ENCODE peak calls at places on chromosomes 1 and 21, in ten cellular contexts. A, V, G, X, N, S, D, L, P and W are unnamed samples.

GRCh38 chr1:155466996-155467395 is 95.6 kb downstream of the ASH1L start:
- DNase-seq in A (peak), L (no peak), N (no peak), X (no peak), D (no peak), V (peak), S (no peak), G (no peak), P (peak), W (no peak)

GRCh38 chr1:11537854-11538591 is 59.1 kb downstream of the DISP3 start:
- DNase-seq in N (no peak), X (no peak), D (no peak), L (no peak), V (no peak), S (no peak), P (no peak), A (no peak), G (no peak), W (no peak)

GRCh38 chr1:226482975-226483660 is 65.4 kb upstream of the STUM start:
- DNase-seq in L (no peak), N (no peak), P (peak), V (no peak), S (no peak), X (no peak), G (no peak), D (no peak), A (no peak), W (no peak)

GRCh38 chr1:153355445-153356071 is 2.1 kb upstream of the S100A9 start:
- DNase-seq in P (peak), L (no peak), V (peak), S (peak), D (no peak), N (peak), X (peak), A (peak), G (no peak), W (no peak)

GRCh38 chr1:50427818-50428779 is 4.9 kb upstream of the DMRTA2 start:
- DNase-seq in D (peak), G (no peak), N (no peak), V (no peak), A (no peak), P (no peak), L (no peak), X (no peak), S (no peak), W (no peak)

GRCh38 chr1:109254621-109255096 is 5.3 kb downstream of the CELSR2 start:
- DNase-seq in D (no peak), L (no peak), A (no peak), V (no peak), G (no peak), X (no peak), N (peak), S (no peak), P (no peak), W (no peak)

GRCh38 chr21:42736646-42737350 is 83.4 kb downstream of the PDE9A start:
- DNase-seq in X (no peak), D (no peak), A (no peak), V (no peak), N (peak), P (no peak), S (no peak), L (no peak), G (no peak), W (no peak)

GRCh38 chr1:18182518-18183160 is 75.0 kb downstream of the IGSF21 start:
- DNase-seq in N (no peak), S (no peak), L (no peak), V (no peak), P (no peak), A (no peak), X (no peak), G (no peak), D (no peak), W (no peak)

GRCh38 chr1:151942882-151943281 is 33.6 kb upstream of the THEM4 start:
- DNase-seq in P (no peak), L (no peak), V (no peak), N (no peak), A (no peak), S (no peak), D (no peak), X (no peak), G (no peak), W (no peak)

DNA sequence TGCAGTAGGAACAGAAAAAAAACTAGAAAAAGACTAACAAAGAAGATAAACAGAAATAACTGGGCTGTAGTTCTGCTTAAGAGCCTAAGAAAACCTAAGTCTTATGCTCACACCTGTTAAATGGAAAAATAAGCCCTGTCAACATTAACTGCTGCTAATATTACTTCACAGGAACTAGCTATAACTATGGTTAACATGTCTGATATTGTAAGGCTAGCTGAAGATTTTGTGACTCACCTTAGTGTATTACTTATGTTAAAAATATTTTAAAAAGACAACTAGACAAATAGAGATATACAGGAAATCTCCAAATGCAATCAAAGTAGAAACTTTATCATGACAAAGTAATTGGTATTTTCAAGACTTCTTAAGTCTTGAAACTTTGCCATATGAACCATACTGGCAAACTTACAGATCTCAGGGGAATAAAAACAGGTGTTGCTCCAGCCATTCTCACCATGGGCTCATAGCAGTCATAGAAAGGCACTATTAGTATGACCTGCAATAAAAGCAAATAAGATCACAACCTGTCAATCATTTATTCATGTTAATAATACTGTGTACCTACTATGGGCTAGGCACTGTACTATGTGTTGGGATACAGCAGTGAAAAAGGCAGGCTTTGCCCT is 30.7 kb downstream of the KYAT3 start:
- DNase-seq in G (no peak), X (no peak), D (no peak), A (no peak), N (no peak), V (peak), P (peak), S (no peak), L (no peak), W (no peak)
- H3K27ac ChIP-seq in G (no peak), X (no peak), D (no peak), A (no peak), N (no peak), V (no peak), P (peak), S (no peak), L (no peak), W (no peak)

GRCh38 chr21:34942911-34943310 is 106.2 kb downstream of the RUNX1 start:
- DNase-seq in X (no peak), D (no peak), G (no peak), L (no peak), N (no peak), V (no peak), P (no peak), A (no peak), S (no peak), W (no peak)

GRCh38 chr21:34941162-34941561 is 107.9 kb downstream of the RUNX1 start:
- DNase-seq in N (no peak), P (no peak), A (no peak), L (no peak), V (no peak), S (no peak), D (peak), G (no peak), X (no peak), W (no peak)

GRCh38 chr21:34936874-34937563 is 112.1 kb downstream of the RUNX1 start:
- DNase-seq in G (no peak), D (no peak), A (no peak), S (no peak), L (no peak), V (peak), P (peak), X (no peak), N (no peak), W (no peak)

GRCh38 chr21:34938079-34938764 is 110.9 kb downstream of the RUNX1 start:
- DNase-seq in L (no peak), G (no peak), D (no peak), P (peak), A (no peak), X (no peak), S (no peak), V (peak), N (no peak), W (no peak)

DNA sequence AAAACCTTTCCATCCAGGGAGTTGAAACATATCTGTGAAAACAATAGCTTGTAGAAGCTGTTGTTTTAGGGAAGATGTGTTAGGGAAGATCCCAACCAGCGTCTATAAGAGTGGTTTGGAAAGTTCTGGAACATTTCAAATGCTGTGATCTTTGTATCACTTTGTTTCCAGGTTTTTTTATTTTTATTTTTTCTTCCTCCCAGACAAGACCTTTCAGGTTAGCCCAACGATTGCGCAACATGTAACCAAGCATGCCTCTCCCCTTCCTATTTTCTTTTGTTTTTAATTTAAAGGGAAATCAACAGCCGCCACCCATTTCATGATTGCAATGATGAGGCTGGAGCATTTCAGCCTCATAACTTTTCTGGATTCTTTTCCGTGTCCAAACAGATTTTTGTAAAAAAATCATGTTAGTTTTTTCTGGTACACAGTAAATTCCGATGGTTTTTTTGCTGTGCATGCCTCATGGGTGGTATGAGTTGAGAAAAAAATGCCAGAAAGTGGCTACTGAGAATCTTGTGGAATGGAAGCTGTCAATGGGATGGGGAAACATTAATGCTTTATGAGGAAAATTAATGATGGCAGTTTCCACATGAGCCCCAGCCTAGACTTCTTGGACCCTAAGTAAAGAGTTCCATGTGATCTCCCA is 109.3 kb downstream of the RUNX1 start:
- DNase-seq in V (no peak), G (no peak), X (no peak), L (no peak), P (no peak), N (no peak), A (no peak), S (no peak), D (no peak), W (no peak)
- H3K27ac ChIP-seq in V (no peak), G (no peak), X (no peak), L (no peak), P (no peak), N (no peak), A (no peak), S (no peak), D (no peak), W (no peak)

GRCh38 chr1:20733361-20733975 is 965 bp upstream of the SH2D5 start:
- DNase-seq in S (no peak), G (peak), L (no peak), P (peak), N (no peak), X (no peak), V (no peak), A (no peak), D (no peak), W (no peak)
- H3K27ac ChIP-seq in S (peak), G (peak), L (peak), P (peak), N (peak), X (no peak), V (peak), A (peak), D (no peak), W (no peak)

DNA sequence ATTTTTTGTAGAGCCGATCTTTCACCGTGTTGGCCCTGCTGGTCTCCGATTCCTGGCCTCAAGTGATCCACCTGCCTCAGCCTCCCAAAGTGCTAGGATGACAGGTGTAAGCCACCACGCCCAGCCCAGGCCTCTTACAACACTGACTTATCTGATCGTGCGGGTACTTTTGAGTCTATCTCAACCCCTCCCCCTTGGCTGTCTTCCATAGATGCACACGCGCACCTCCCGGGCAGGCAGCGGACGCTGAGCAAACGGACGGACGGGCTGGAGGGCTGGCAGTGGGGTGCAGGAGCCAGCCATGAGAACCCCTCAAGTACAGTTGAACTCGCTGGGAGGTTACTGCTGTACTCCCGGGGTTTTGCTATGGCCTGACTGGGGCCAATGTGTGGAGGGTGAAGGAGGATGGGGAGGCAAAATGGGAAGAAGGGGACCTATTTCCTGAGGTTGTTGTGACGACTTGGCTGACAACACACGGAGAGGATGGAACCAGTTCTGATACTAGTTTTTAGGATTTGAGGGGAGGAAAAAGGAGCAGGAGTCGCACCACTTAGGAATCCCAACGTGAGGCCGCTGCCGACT is 959 bp downstream of the CD58 start:
- DNase-seq in S (peak), V (no peak), P (peak), G (no peak), L (no peak), D (no peak), X (no peak), A (no peak), N (no peak), W (no peak)
- H3K27ac ChIP-seq in S (peak), V (peak), P (peak), G (peak), L (peak), D (no peak), X (no peak), A (peak), N (peak), W (peak)

DNA sequence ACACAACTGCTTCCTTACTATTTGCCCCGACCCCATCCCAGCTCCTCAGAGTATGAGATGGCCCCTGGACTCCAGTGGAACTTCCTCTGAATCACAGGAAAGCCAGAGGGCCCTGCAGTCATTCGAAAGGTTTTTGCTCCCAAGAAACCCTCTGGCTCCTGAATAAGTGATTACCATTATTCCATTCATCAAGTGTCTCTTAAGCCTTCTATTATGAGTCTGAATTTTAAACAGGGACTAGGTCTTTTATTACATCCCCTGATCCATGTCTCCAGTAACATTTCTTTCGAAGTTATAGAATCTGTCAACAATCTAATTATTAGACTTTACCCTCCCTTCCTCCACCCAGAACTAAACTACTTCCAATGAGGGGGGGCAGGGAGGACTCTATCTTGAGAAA is 14.5 kb downstream of the SIPA1L2 start:
- DNase-seq in V (no peak), S (no peak), X (no peak), G (no peak), A (no peak), L (no peak), P (no peak), N (no peak), D (no peak), W (no peak)
- H3K27ac ChIP-seq in V (no peak), S (no peak), X (no peak), G (no peak), A (no peak), L (no peak), P (no peak), N (no peak), D (peak), W (no peak)

GRCh38 chr1:184739070-184739469 is 15.6 kb downstream of the EDEM3 start:
- DNase-seq in N (no peak), X (no peak), G (no peak), V (no peak), S (no peak), D (no peak), P (no peak), A (no peak), L (no peak), W (no peak)

GRCh38 chr1:184734972-184735371 is 19.7 kb downstream of the EDEM3 start:
- DNase-seq in G (no peak), X (no peak), D (no peak), N (no peak), A (no peak), P (no peak), V (no peak), L (no peak), S (no peak), W (no peak)

GRCh38 chr1:184740344-184740743 is 14.3 kb downstream of the EDEM3 start:
- DNase-seq in N (no peak), D (no peak), A (no peak), L (no peak), P (no peak), V (no peak), G (no peak), X (no peak), S (no peak), W (no peak)

GRCh38 chr1:184743062-184743756 is 11.4 kb downstream of the EDEM3 start:
- DNase-seq in S (no peak), N (no peak), A (no peak), L (no peak), X (no peak), V (peak), D (no peak), G (no peak), P (peak), W (no peak)

GRCh38 chr1:184739796-184740195 is 14.9 kb downstream of the EDEM3 start:
- DNase-seq in S (no peak), V (no peak), X (no peak), A (no peak), L (no peak), P (no peak), N (no peak), G (no peak), D (no peak), W (no peak)
- H3K27ac ChIP-seq in S (no peak), V (no peak), X (no peak), A (no peak), L (no peak), P (no peak), N (no peak), G (no peak), D (no peak), W (no peak)

GRCh38 chr1:84642776-84643175 is 47.5 kb downstream of the SSX2IP start:
- DNase-seq in A (no peak), V (no peak), G (no peak), S (no peak), X (no peak), D (no peak), L (no peak), N (no peak), P (no peak), W (no peak)

GRCh38 chr1:84644472-84644871 is 45.8 kb downstream of the SSX2IP start:
- DNase-seq in N (no peak), P (no peak), X (no peak), L (no peak), D (no peak), S (no peak), A (no peak), G (no peak), V (no peak), W (no peak)

DNA sequence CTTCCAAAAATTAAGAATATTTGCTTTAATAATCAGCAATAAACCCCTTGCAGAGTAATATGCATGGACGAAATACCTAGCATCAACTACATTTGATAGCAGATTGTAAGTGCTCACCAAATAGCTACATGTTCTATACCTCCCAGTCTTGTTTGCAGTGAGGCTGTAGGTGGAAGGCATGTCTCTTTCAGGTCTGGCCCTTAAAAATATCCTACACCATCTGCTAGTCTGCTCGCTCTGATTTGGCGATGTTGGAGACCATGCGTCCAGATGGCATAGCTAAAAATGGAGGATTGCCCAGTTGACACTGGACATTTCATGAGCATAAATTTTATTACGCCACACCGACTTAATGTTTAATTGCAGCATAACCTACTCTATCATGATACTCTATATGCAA is 47.1 kb downstream of the SSX2IP start:
- DNase-seq in N (no peak), V (no peak), A (no peak), P (no peak), D (no peak), X (no peak), L (no peak), G (no peak), S (no peak), W (no peak)
- H3K27ac ChIP-seq in N (no peak), V (no peak), A (no peak), P (no peak), D (no peak), X (no peak), L (no peak), G (no peak), S (no peak), W (no peak)

DNA sequence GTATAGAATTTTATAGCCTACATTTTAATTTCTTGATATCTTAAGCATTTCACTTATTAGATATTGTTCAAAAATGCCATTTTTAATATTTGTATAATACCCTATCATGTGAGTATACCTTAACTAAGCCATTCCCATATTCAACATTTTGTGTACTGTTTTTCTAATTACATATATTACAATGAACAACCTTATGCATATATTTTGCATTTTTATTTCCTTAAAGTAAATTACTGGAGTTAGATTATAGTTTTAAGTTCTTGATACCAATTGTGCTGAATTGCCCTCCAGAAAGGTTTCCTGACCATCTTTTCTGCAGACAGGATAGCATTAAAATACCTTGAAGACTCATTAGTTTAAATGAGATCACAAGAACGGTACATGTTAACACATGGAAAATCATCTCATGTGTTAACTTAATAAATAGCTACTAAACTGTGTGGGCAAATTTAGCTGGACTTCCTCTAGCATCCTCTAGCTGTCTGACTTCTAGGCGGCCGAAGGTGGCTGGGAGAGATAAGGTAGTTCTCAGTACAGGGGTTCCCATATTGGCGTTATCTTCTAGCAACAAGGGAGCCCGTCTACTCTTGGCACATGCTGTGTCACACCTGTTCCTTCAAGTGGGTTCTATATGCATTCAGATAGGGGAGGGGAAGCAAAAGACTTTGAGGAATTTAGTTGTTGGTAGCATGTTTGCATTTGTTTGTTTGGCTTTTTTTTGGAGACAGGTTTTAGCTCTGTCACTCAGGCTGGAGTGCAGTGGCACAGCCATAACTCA is 8.9 kb downstream of the DCLRE1B start:
- DNase-seq in G (no peak), D (no peak), L (no peak), X (no peak), S (no peak), N (no peak), A (no peak), P (no peak), V (no peak), W (no peak)
- H3K27ac ChIP-seq in G (no peak), D (no peak), L (no peak), X (no peak), S (peak), N (no peak), A (no peak), P (no peak), V (no peak), W (no peak)